ENCODE peak calls at places on chromosomes 12 and 14, in five cellular contexts. R is upper lobe of right lung, P is mesothelial cell of epicardium, I is cardiac fibroblast, X is left ventricle myocardium inferior. H is an unnamed sample.
A peak's percentile ranks its signal among the peaks of the same experiment; 100 is the strongest.

GRCh38 chr12:42090899-42091298 is 53.8 kb downstream of the GXYLT1 start:
- DNase-seq in R (no peak), P (no peak), I (peak; percentile 68), X (no peak), H (no peak)

GRCh38 chr14:92986254-92987147 is 63.6 kb downstream of the CHGA start:
- DNase-seq in R (no peak), P (no peak), I (peak; percentile 76), X (no peak), H (no peak)

GRCh38 chr14:103391048-103391447 is 5.8 kb downstream of the MARK3 start:
- DNase-seq in R (no peak), P (no peak), I (peak; percentile 82), X (no peak), H (peak; percentile 76)

GRCh38 chr12:87272846-87273245 is 756.4 kb downstream of the C12orf50 start:
- DNase-seq in R (no peak), P (no peak), I (no peak), X (no peak), H (no peak)

GRCh38 chr14:83147006-83147405 is 1613.4 kb upstream of the SEL1L start:
- DNase-seq in R (no peak), P (no peak), I (no peak), X (no peak), H (no peak)

GRCh38 chr12:122203301-122203967 is at the start of gene B3GNT4:
- DNase-seq in R (peak; percentile 88), P (peak; percentile 67), I (peak; percentile 41), X (peak; percentile 51), H (peak; percentile 86)

GRCh38 chr14:71206766-71207371 is 299.6 kb downstream of the PCNX1 start:
- DNase-seq in R (no peak), P (no peak), I (peak; percentile 87), X (peak; percentile 55), H (no peak)

GRCh38 chr12:102433304-102433703 is 47.1 kb downstream of the IGF1 start:
- DNase-seq in R (no peak), P (no peak), I (no peak), X (no peak), H (no peak)

GRCh38 chr12:59695379-59695778 is 99.5 kb downstream of the SLC16A7 start:
- DNase-seq in R (no peak), P (no peak), I (peak; percentile 87), X (no peak), H (no peak)

GRCh38 chr12:71972441-71973074 is 33.9 kb downstream of the TPH2 start:
- DNase-seq in R (no peak), P (no peak), I (no peak), X (no peak), H (no peak)

GRCh38 chr12:25906651-25907340 is 51.7 kb upstream of the RASSF8 start:
- DNase-seq in R (no peak), P (no peak), I (no peak), X (no peak), H (no peak)

GRCh38 chr12:111347891-111348644 is 20.8 kb downstream of the PHETA1 start:
- DNase-seq in R (no peak), P (no peak), I (no peak), X (no peak), H (no peak)

GRCh38 chr14:63204407-63205280 is at the start of gene RHOJ:
- DNase-seq in R (no peak), P (peak; percentile 45), I (peak; percentile 40), X (peak; percentile 22), H (no peak)

GRCh38 chr14:99548871-99549270 is 55.1 kb downstream of the CCDC85C start:
- DNase-seq in R (no peak), P (no peak), I (no peak), X (no peak), H (no peak)

GRCh38 chr12:22299294-22299912 is 35.1 kb downstream of the ST8SIA1 start:
- DNase-seq in R (no peak), P (no peak), I (peak; percentile 41), X (no peak), H (no peak)

GRCh38 chr12:113462880-113463745 is 8.6 kb downstream of the LHX5 start:
- DNase-seq in R (peak; percentile 63), P (no peak), I (no peak), X (no peak), H (no peak)

GRCh38 chr12:96241484-96242256 is 47.5 kb downstream of the ELK3 start:
- DNase-seq in R (no peak), P (no peak), I (peak; percentile 83), X (no peak), H (no peak)

GRCh38 chr12:102526701-102527100 is 46.3 kb upstream of the IGF1 start:
- DNase-seq in R (no peak), P (no peak), I (no peak), X (no peak), H (no peak)

GRCh38 chr12:57475271-57476161 is 4.2 kb downstream of the ARHGAP9 start:
- DNase-seq in R (peak; percentile 71), P (no peak), I (no peak), X (no peak), H (no peak)

GRCh38 chr14:31895206-31895605 is 181.9 kb upstream of the ARHGAP5 start:
- DNase-seq in R (no peak), P (no peak), I (peak; percentile 89), X (no peak), H (no peak)

GRCh38 chr14:26775765-26776577 is 178.1 kb upstream of the NOVA1 start:
- DNase-seq in R (no peak), P (no peak), I (peak; percentile 71), X (no peak), H (no peak)

GRCh38 chr12:15346488-15346887 is 24.2 kb downstream of the PTPRO start:
- DNase-seq in R (no peak), P (no peak), I (no peak), X (no peak), H (no peak)

GRCh38 chr12:32012249-32012785 is 53.1 kb downstream of the RESF1 start:
- DNase-seq in R (no peak), P (no peak), I (no peak), X (no peak), H (no peak)

GRCh38 chr12:132474237-132474741 is 15.7 kb upstream of the FBRSL1 start:
- DNase-seq in R (no peak), P (no peak), I (no peak), X (no peak), H (no peak)

GRCh38 chr12:25083211-25083610 is 111.7 kb downstream of the DNAI7 start:
- DNase-seq in R (no peak), P (no peak), I (peak; percentile 22), X (no peak), H (no peak)

GRCh38 chr12:16349132-16349463 is 1.7 kb downstream of the MGST1 start:
- DNase-seq in R (no peak), P (no peak), I (peak; percentile 98), X (peak; percentile 66), H (no peak)

GRCh38 chr12:105485321-105485910 is 154.9 kb downstream of the C12orf75 start:
- DNase-seq in R (no peak), P (no peak), I (peak; percentile 97), X (peak; percentile 46), H (no peak)

GRCh38 chr12:14995583-14996425 is 23.0 kb downstream of the PDE6H start:
- DNase-seq in R (no peak), P (no peak), I (peak; percentile 88), X (no peak), H (no peak)

DNA sequence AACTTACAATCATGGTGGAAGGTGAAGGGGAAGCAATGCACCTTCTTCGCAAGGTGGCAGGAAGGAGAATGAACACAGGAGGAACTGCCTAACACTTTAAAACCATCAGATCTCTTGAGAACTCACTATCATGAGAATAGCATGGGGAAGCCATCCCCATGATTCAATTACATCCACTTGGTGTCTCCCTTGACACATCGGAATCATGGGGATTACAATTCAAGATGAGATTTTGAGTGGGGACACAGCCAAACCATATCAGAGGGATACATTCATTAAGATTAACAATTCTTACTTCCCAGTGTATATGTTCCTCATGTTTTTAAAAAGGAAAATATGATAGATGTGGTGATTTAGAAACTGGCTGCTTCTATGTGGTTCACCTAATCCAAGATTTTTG is 117.9 kb downstream of the PDE3A start:
- DNase-seq in R (no peak), P (no peak), I (no peak), X (no peak), H (no peak)
- TF ChIP-seq CTCF in R (no peak), P (no peak), I (no peak), X (no peak), H (peak; percentile 31)

DNA sequence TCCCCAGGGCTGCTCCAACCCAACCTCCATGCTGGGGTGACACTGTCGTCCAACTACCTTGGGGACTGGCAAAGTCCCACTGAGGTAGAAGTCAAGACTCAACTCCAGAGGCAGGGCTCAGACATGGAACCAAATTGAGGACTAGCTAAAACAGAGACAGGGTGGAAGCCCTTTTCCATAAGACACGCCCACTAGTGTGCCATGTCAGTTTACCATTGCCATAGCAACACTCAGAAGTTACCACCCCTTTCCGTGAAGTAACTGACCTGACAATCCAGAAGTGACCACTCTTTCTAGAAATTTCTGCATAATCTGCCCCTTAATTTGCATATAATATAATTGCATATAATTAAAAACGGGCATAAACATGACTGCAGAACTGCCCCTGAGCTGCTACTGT is 409.6 kb downstream of the MED13L start:
- DNase-seq in R (no peak), P (no peak), I (no peak), X (no peak), H (no peak)
- TF ChIP-seq CTCF in R (no peak), P (no peak), I (no peak), X (no peak), H (no peak)

GRCh38 chr12:23474438-23475000 is 475.0 kb downstream of the SOX5 start:
- DNase-seq in R (no peak), P (no peak), I (no peak), X (no peak), H (no peak)

GRCh38 chr12:23473071-23473470 is 476.4 kb downstream of the SOX5 start:
- DNase-seq in R (no peak), P (no peak), I (no peak), X (no peak), H (no peak)

GRCh38 chr12:23472329-23472971 is 477.0 kb downstream of the SOX5 start:
- DNase-seq in R (peak; percentile 75), P (no peak), I (no peak), X (no peak), H (no peak)
- TF ChIP-seq CTCF in R (peak; percentile 7), P (no peak), I (no peak), X (no peak), H (no peak)

DNA sequence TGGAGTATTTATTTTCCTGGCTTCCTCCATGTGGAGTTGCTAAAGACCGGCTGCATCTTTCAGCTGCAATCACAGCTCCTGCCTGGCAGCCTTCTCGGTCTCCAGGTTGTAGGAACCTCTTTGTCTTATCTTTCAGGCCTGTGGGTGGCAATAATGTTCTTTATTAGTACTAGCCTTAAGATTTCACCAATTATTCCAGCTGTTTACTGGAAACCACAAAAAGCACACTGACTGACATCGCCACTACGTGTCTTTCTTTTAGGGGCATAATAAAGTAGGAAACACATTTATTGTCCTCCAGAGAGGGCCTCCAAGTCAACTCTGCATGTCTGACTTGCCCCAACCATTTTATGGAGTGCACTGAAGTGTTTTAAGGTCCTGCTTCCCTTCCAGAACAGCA is 1116.5 kb upstream of the TMEM132C start:
- DNase-seq in R (no peak), P (no peak), I (peak; percentile 41), X (no peak), H (no peak)
- TF ChIP-seq CTCF in R (no peak), P (no peak), I (no peak), X (no peak), H (no peak)

GRCh38 chr14:24310666-24311604 is at the start of gene LTB4R:
- DNase-seq in R (peak; percentile 90), P (no peak), I (peak; percentile 76), X (peak; percentile 79), H (no peak)
- TF ChIP-seq CTCF in R (peak; percentile 46), P (no peak), I (no peak), X (peak; percentile 67), H (no peak)